ENCODE peak calls at places on chromosomes 13 and 19, in five cellular contexts. A is neuronal stem cell; B is esophagus squamous epithelium; Z is mesendoderm; E is effector memory CD4-positive, alpha-beta T cell. V is an unnamed sample. For H3K4me1, the result is how much of the 10 kb centered on the place peaks cover.

GRCh38 chr13:110415669-110416068 is 108.6 kb downstream of the COL4A2 start:
- DNase-seq in A (no peak), Z (peak), E (no peak), B (no peak), V (no peak)

GRCh38 chr13:98771838-98772611 is 19.6 kb upstream of the SLC15A1 start:
- DNase-seq in E (no peak), Z (no peak), B (no peak), A (no peak), V (no peak)

GRCh38 chr13:25819856-25820530 is 231.8 kb downstream of the SHISA2 start:
- DNase-seq in B (no peak), Z (peak), E (no peak), A (no peak), V (no peak)

GRCh38 chr19:34475975-34476594 is 5.5 kb upstream of the WTIP start:
- DNase-seq in B (no peak), E (no peak), A (no peak), Z (peak), V (no peak)

GRCh38 chr13:39462456-39462855 is 140.5 kb downstream of the LHFPL6 start:
- DNase-seq in Z (peak), B (no peak), E (no peak), A (no peak), V (no peak)

GRCh38 chr13:80712026-80712425 is 371.1 kb upstream of the SPRY2 start:
- DNase-seq in E (no peak), B (no peak), A (no peak), Z (no peak), V (no peak)

GRCh38 chr19:42424712-42425131 is 2.5 kb downstream of the LIPE start:
- DNase-seq in Z (peak), E (no peak), A (no peak), B (no peak), V (no peak)

GRCh38 chr19:29323972-29324680 is 111.2 kb upstream of the UQCRFS1 start:
- DNase-seq in B (no peak), A (no peak), E (no peak), Z (no peak), V (no peak)

GRCh38 chr13:113854238-113855011 is 9.5 kb downstream of the GAS6 start:
- DNase-seq in E (no peak), Z (no peak), B (no peak), A (no peak), V (no peak)

GRCh38 chr19:33638167-33639033 is 16.6 kb downstream of the CHST8 start:
- DNase-seq in B (no peak), A (no peak), E (no peak), Z (no peak), V (no peak)

GRCh38 chr13:110499621-110500281 is 61.8 kb downstream of the RAB20 start:
- DNase-seq in E (no peak), Z (no peak), A (no peak), B (no peak), V (no peak)

GRCh38 chr19:35377656-35378055 is 6.8 kb downstream of the GPR42 start:
- DNase-seq in E (no peak), A (no peak), Z (no peak), B (no peak), V (no peak)

GRCh38 chr13:46622918-46623256 is 69.9 kb downstream of the LRCH1 start:
- DNase-seq in A (no peak), Z (no peak), E (no peak), B (no peak), V (no peak)

GRCh38 chr19:5036733-5037681 is 68.1 kb downstream of the KDM4B start:
- DNase-seq in A (no peak), E (no peak), Z (no peak), B (no peak), V (no peak)

GRCh38 chr19:38378866-38379265 is 4.5 kb downstream of the PSMD8 start:
- DNase-seq in A (no peak), B (no peak), E (no peak), Z (no peak), V (no peak)

GRCh38 chr19:5955638-5955935 is 22.4 kb downstream of the RANBP3 start:
- DNase-seq in B (no peak), Z (no peak), E (no peak), A (no peak), V (no peak)

GRCh38 chr13:78603240-78603947 is at the start of gene POU4F1:
- DNase-seq in E (peak), Z (peak), B (no peak), A (peak), V (no peak)

GRCh38 chr13:43767351-43767901 is 19.3 kb downstream of the ENOX1 start:
- DNase-seq in B (no peak), A (no peak), E (no peak), Z (no peak), V (no peak)

GRCh38 chr19:15445807-15446376 is 3.9 kb downstream of the WIZ start:
- DNase-seq in B (no peak), Z (no peak), A (no peak), E (no peak), V (no peak)

GRCh38 chr13:36998624-36999041 is 507 bp downstream of the ALG5 start:
- DNase-seq in Z (peak), E (no peak), A (no peak), B (no peak), V (no peak)

GRCh38 chr13:70457474-70457873 is 349.2 kb upstream of the KLHL1 start:
- DNase-seq in B (no peak), E (no peak), Z (no peak), A (no peak), V (no peak)

GRCh38 chr13:111367340-111367739 is 46.9 kb downstream of the TEX29 start:
- DNase-seq in A (no peak), B (no peak), E (no peak), Z (no peak), V (no peak)

GRCh38 chr19:42333975-42334696 is 8.7 kb downstream of the MEGF8 start:
- DNase-seq in A (no peak), Z (no peak), E (no peak), B (no peak), V (no peak)

DNA sequence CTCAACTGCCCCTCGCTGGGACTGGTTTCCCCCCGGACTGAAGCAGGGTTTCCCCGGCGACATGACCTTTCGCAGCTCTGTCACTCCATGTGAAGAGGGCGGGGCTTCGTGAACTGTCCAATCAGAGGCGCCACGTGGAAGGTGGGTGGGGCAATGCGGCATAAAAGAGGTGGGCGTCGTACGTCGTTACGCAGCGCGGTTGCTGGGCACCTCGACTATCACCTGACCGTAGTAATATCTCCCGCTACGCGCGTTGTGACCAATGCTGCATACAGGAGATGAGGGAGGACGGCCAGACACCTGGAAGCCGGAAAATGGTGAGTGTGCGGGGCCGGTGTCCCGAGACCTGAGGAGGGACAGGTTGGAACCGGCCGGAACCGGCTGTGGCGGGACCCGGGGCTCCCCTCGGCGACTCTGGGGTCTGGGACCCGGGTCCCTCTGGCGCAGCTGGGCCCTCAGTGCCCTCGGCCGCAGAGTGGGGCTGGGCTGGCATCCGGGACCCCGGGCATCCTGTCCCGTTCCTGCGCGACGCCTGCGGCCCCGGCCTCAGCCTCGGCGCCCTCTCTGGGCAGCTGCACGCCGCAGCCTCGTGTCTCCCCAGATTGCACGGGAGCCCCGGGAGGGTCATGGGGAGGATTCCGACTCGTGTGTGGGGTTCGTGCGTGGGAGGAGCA is 32.1 kb downstream of the ZNF136 start:
- DNase-seq in B (no peak), A (peak), Z (peak), E (peak), V (peak)
- H3K27ac ChIP-seq in B (peak), A (peak), Z (no peak), E (no peak), V (no peak)

GRCh38 chr13:100788540-100788939 is 113.9 kb upstream of the TMTC4 start:
- DNase-seq in Z (no peak), E (no peak), A (no peak), B (no peak), V (no peak)

GRCh38 chr13:100787899-100788298 is 113.3 kb upstream of the TMTC4 start:
- DNase-seq in B (no peak), A (no peak), E (no peak), Z (no peak), V (no peak)

GRCh38 chr13:100789481-100789880 is 114.9 kb upstream of the TMTC4 start:
- DNase-seq in A (no peak), E (no peak), Z (no peak), B (no peak), V (no peak)

GRCh38 chr13:100789968-100790367 is 115.4 kb upstream of the TMTC4 start:
- DNase-seq in B (no peak), A (no peak), E (no peak), Z (no peak), V (no peak)

DNA sequence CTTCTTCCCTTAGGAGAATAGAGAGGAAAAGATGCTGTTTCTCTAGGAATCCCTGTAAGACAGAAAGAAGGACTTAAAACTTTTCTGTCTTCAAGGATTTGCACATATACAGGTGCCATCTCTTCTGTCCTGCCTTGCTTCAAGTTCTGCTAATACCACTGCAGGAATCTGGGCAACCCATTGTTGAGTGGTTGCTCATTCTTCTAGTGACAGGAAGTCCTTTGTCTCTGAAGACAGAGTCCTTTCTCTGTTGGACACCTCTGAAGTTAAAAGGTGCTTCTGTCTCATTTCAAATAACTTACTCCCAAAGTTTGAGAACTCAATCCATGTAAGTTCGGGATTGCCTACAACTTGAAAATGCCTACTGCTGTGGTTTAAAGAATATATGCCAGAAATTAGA is 114.4 kb upstream of the TMTC4 start:
- DNase-seq in Z (peak), B (no peak), E (no peak), A (no peak), V (no peak)
- H3K4me3 ChIP-seq in Z (no peak), B (no peak), E (no peak), A (no peak), V (no peak)

GRCh38 chr13:112720814-112721197 is 31.0 kb downstream of the ATP11A start:
- DNase-seq in B (no peak), Z (no peak), A (no peak), E (no peak), V (no peak)

GRCh38 chr13:112719016-112719415 is 29.2 kb downstream of the ATP11A start:
- DNase-seq in Z (no peak), B (no peak), A (no peak), E (no peak), V (no peak)

GRCh38 chr13:112719556-112719955 is 29.7 kb downstream of the ATP11A start:
- DNase-seq in B (no peak), Z (no peak), E (no peak), A (no peak), V (no peak)

GRCh38 chr13:112721198-112722104 is 31.6 kb downstream of the ATP11A start:
- DNase-seq in Z (no peak), A (no peak), B (no peak), E (no peak), V (no peak)

DNA sequence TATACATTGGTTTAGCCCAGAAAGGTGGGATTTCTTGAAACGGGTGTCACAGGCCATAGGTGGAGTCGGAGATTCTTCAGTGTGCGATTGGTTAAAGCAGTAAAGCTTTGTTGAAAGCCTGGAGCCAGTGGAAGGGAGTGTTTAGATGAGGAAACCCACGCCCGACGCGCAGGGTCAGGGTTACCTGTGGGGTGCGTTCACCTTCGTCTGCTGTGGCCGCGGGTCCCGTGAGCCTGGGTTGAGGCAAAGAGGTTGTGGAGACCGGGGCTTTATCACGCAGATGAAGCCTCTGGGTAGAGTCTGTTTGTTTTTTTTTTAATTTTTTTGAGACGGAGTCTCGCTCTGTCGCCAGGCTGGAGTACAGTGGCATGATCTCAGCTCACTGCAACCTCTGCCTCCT is 30.4 kb downstream of the ATP11A start:
- DNase-seq in B (no peak), A (no peak), E (no peak), Z (no peak), V (no peak)
- H3K4me1 ChIP-seq in B (under half), A (under half), E (under half), Z (under half), V (under half)

GRCh38 chr19:7413629-7414028 is 64.9 kb downstream of the ARHGEF18 start:
- DNase-seq in B (no peak), E (no peak), Z (no peak), A (no peak), V (no peak)

GRCh38 chr19:7417671-7418324 is 69.1 kb downstream of the ARHGEF18 start:
- DNase-seq in Z (peak), B (no peak), A (no peak), E (no peak), V (no peak)

GRCh38 chr19:7418575-7418974 is 69.8 kb downstream of the ARHGEF18 start:
- DNase-seq in A (no peak), B (no peak), E (no peak), Z (no peak), V (no peak)

GRCh38 chr19:7415857-7416371 is 67.2 kb downstream of the ARHGEF18 start:
- DNase-seq in B (no peak), Z (no peak), E (no peak), A (no peak), V (no peak)

GRCh38 chr19:7415163-7415856 is 66.6 kb downstream of the ARHGEF18 start:
- DNase-seq in Z (no peak), B (no peak), E (no peak), A (no peak), V (no peak)
- H3K27ac ChIP-seq in Z (no peak), B (no peak), E (no peak), A (no peak), V (no peak)

GRCh38 chr19:17266589-17266974 is 661 bp upstream of the BABAM1 start:
- DNase-seq in Z (no peak), E (no peak), B (no peak), A (no peak), V (no peak)

GRCh38 chr19:17262557-17262956 is 2.0 kb downstream of the USHBP1 start:
- DNase-seq in A (no peak), Z (no peak), E (no peak), B (no peak), V (no peak)

GRCh38 chr19:17263712-17264640 is 569 bp downstream of the USHBP1 start:
- DNase-seq in Z (no peak), E (no peak), B (no peak), A (no peak), V (no peak)

GRCh38 chr19:17266026-17266425 is 1.2 kb upstream of the BABAM1 start:
- DNase-seq in A (no peak), E (no peak), Z (no peak), B (no peak), V (no peak)

DNA sequence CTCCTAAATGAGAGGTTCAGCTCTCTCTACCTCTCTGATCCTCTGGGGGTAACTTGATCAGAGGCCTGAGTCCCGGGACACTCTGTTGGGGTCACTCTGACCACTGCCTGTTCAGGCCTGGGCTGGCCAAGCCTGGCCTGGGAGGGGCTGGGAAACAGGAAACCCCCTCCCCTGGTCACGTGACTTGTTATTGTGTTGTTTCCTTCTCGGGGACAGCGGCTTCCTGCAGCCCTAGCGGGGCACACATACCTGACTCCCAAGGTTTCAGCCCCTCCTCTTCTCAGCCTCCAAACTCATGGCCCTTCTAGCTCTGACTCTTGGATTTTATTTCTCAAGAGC is at the start of gene USHBP1:
- DNase-seq in B (no peak), Z (peak), A (no peak), E (no peak), V (no peak)
- H3K4me3 ChIP-seq in B (peak), Z (no peak), A (no peak), E (no peak), V (no peak)

DNA sequence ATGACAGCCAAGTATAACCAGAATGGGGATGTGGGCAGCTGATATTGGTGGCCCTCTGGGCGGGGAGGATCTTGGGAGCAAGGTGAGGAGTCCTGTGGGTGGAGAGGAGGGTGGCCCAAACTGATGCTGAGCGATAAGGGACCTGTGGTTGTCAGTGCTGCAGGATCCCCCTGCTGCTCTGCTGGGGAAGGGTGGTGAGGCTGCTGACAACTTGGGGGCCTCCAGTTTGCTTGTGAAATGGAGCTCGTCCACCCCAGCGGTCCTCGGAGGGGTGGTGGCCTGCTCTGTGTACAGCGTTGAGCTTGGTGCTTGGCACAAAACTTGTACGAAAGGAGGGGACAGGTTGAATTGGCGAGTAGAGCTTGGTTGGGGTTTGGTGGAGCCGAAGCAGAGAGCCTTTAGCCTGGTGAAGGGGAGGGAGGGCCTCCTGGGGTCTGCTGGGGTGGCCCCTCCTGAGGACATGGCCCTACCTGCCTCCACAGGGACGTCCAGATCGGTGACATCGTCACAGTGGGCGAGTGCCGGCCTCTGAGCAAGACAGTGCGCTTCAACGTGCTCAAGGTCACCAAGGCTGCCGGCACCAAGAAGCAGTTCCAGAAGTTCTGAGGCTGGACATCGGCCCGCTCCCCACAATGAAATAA is 2.9 kb downstream of the RPS11 start:
- DNase-seq in Z (no peak), B (no peak), A (no peak), E (no peak), V (no peak)
- H3K4me1 ChIP-seq in Z (under half), B (under half), A (under half), E (under half), V (under half)

GRCh38 chr13:23433171-23434153 is at the start of gene SACS:
- DNase-seq in E (no peak), Z (peak), B (no peak), A (peak), V (peak)
- H3K27ac ChIP-seq in E (no peak), Z (no peak), B (peak), A (peak), V (no peak)

V was measured in iPS DF 6.9.